ENCODE peak calls at places on chromosomes 4 and X, in five cellular contexts. One of them, this sample, is unnamed.

GRCh38 chr4:188086858-188087257 is 22.5 kb downstream of the TRIML2 start:
- DNase-seq in colonic mucosa: no peak
- DNase-seq in stimulated activated CD4-positive, alpha-beta T cell treated with anti-CD3 and anti-CD28 coated beads, Interleukin-15, amount 100 ng/mL, for 1 hour: no peak
- DNase-seq in kidney glomerular epithelial cell: no peak
- DNase-seq in pancreas: no peak
- DNase-seq in this sample: no peak

GRCh38 chr4:6873792-6874461 is 35.7 kb upstream of the TBC1D14 start:
- DNase-seq in colonic mucosa: peak
- DNase-seq in stimulated activated CD4-positive, alpha-beta T cell treated with anti-CD3 and anti-CD28 coated beads, Interleukin-15, amount 100 ng/mL, for 1 hour: peak
- DNase-seq in pancreas: peak
- DNase-seq in kidney glomerular epithelial cell: peak
- DNase-seq in this sample: peak

GRCh38 chrX:149286940-149287349 is 218.2 kb downstream of the IDS start:
- DNase-seq in kidney glomerular epithelial cell: no peak
- DNase-seq in pancreas: peak
- DNase-seq in colonic mucosa: peak
- DNase-seq in stimulated activated CD4-positive, alpha-beta T cell treated with anti-CD3 and anti-CD28 coated beads, Interleukin-15, amount 100 ng/mL, for 1 hour: peak
- DNase-seq in this sample: no peak

GRCh38 chr4:83009529-83009928 is 1.1 kb downstream of the LIN54 start:
- DNase-seq in pancreas: no peak
- DNase-seq in kidney glomerular epithelial cell: no peak
- DNase-seq in stimulated activated CD4-positive, alpha-beta T cell treated with anti-CD3 and anti-CD28 coated beads, Interleukin-15, amount 100 ng/mL, for 1 hour: no peak
- DNase-seq in colonic mucosa: no peak
- DNase-seq in this sample: no peak

GRCh38 chrX:13489451-13489850 is 80.0 kb upstream of the EGFL6 start:
- DNase-seq in pancreas: no peak
- DNase-seq in kidney glomerular epithelial cell: no peak
- DNase-seq in colonic mucosa: peak
- DNase-seq in stimulated activated CD4-positive, alpha-beta T cell treated with anti-CD3 and anti-CD28 coated beads, Interleukin-15, amount 100 ng/mL, for 1 hour: no peak
- DNase-seq in this sample: peak

GRCh38 chr4:187929024-187929423 is 66.5 kb upstream of the ZFP42 start:
- DNase-seq in stimulated activated CD4-positive, alpha-beta T cell treated with anti-CD3 and anti-CD28 coated beads, Interleukin-15, amount 100 ng/mL, for 1 hour: no peak
- DNase-seq in colonic mucosa: no peak
- DNase-seq in kidney glomerular epithelial cell: no peak
- DNase-seq in pancreas: no peak
- DNase-seq in this sample: no peak

GRCh38 chr4:55925235-55925634 is 23.5 kb upstream of the CEP135 start:
- DNase-seq in pancreas: no peak
- DNase-seq in stimulated activated CD4-positive, alpha-beta T cell treated with anti-CD3 and anti-CD28 coated beads, Interleukin-15, amount 100 ng/mL, for 1 hour: no peak
- DNase-seq in kidney glomerular epithelial cell: no peak
- DNase-seq in colonic mucosa: no peak
- DNase-seq in this sample: no peak

GRCh38 chr4:146053901-146054300 is 115.3 kb upstream of the ZNF827 start:
- DNase-seq in pancreas: no peak
- DNase-seq in colonic mucosa: no peak
- DNase-seq in stimulated activated CD4-positive, alpha-beta T cell treated with anti-CD3 and anti-CD28 coated beads, Interleukin-15, amount 100 ng/mL, for 1 hour: no peak
- DNase-seq in kidney glomerular epithelial cell: no peak
- DNase-seq in this sample: no peak

GRCh38 chr4:7322166-7322991 is 112.4 kb downstream of the PSAPL1 start:
- DNase-seq in stimulated activated CD4-positive, alpha-beta T cell treated with anti-CD3 and anti-CD28 coated beads, Interleukin-15, amount 100 ng/mL, for 1 hour: no peak
- DNase-seq in pancreas: peak
- DNase-seq in kidney glomerular epithelial cell: no peak
- DNase-seq in colonic mucosa: no peak
- DNase-seq in this sample: peak

GRCh38 chr4:147547314-147548056 is 66.6 kb downstream of the EDNRA start:
- DNase-seq in pancreas: no peak
- DNase-seq in colonic mucosa: no peak
- DNase-seq in stimulated activated CD4-positive, alpha-beta T cell treated with anti-CD3 and anti-CD28 coated beads, Interleukin-15, amount 100 ng/mL, for 1 hour: no peak
- DNase-seq in kidney glomerular epithelial cell: peak
- DNase-seq in this sample: no peak

GRCh38 chrX:139639253-139639652 is 68.7 kb downstream of the MCF2 start:
- DNase-seq in colonic mucosa: no peak
- DNase-seq in kidney glomerular epithelial cell: no peak
- DNase-seq in pancreas: no peak
- DNase-seq in stimulated activated CD4-positive, alpha-beta T cell treated with anti-CD3 and anti-CD28 coated beads, Interleukin-15, amount 100 ng/mL, for 1 hour: no peak
- DNase-seq in this sample: no peak

GRCh38 chr4:123840232-123840631 is 443.6 kb downstream of the SPRY1 start:
- DNase-seq in kidney glomerular epithelial cell: no peak
- DNase-seq in colonic mucosa: no peak
- DNase-seq in stimulated activated CD4-positive, alpha-beta T cell treated with anti-CD3 and anti-CD28 coated beads, Interleukin-15, amount 100 ng/mL, for 1 hour: no peak
- DNase-seq in pancreas: no peak
- DNase-seq in this sample: no peak

GRCh38 chr4:169029947-169030346 is 19.9 kb upstream of the CBR4 start:
- DNase-seq in colonic mucosa: no peak
- DNase-seq in stimulated activated CD4-positive, alpha-beta T cell treated with anti-CD3 and anti-CD28 coated beads, Interleukin-15, amount 100 ng/mL, for 1 hour: no peak
- DNase-seq in kidney glomerular epithelial cell: no peak
- DNase-seq in pancreas: no peak
- DNase-seq in this sample: no peak

GRCh38 chr4:156615066-156615514 is 356.5 kb downstream of the PDGFC start:
- DNase-seq in stimulated activated CD4-positive, alpha-beta T cell treated with anti-CD3 and anti-CD28 coated beads, Interleukin-15, amount 100 ng/mL, for 1 hour: no peak
- DNase-seq in kidney glomerular epithelial cell: peak
- DNase-seq in pancreas: no peak
- DNase-seq in colonic mucosa: no peak
- DNase-seq in this sample: no peak

GRCh38 chrX:11437642-11438379 is 144.6 kb downstream of the AMELX start:
- DNase-seq in stimulated activated CD4-positive, alpha-beta T cell treated with anti-CD3 and anti-CD28 coated beads, Interleukin-15, amount 100 ng/mL, for 1 hour: no peak
- DNase-seq in kidney glomerular epithelial cell: no peak
- DNase-seq in colonic mucosa: no peak
- DNase-seq in pancreas: no peak
- DNase-seq in this sample: peak

GRCh38 chr4:167883271-167883670 is 209.1 kb upstream of the ANXA10 start:
- DNase-seq in stimulated activated CD4-positive, alpha-beta T cell treated with anti-CD3 and anti-CD28 coated beads, Interleukin-15, amount 100 ng/mL, for 1 hour: no peak
- DNase-seq in pancreas: no peak
- DNase-seq in kidney glomerular epithelial cell: no peak
- DNase-seq in colonic mucosa: no peak
- DNase-seq in this sample: no peak

GRCh38 chr4:19051751-19052296 is 1030.3 kb upstream of the LCORL start:
- DNase-seq in stimulated activated CD4-positive, alpha-beta T cell treated with anti-CD3 and anti-CD28 coated beads, Interleukin-15, amount 100 ng/mL, for 1 hour: no peak
- DNase-seq in colonic mucosa: no peak
- DNase-seq in pancreas: no peak
- DNase-seq in kidney glomerular epithelial cell: no peak
- DNase-seq in this sample: no peak

GRCh38 chrX:124504106-124504983 is 158.0 kb downstream of the SH2D1A start:
- DNase-seq in colonic mucosa: no peak
- DNase-seq in stimulated activated CD4-positive, alpha-beta T cell treated with anti-CD3 and anti-CD28 coated beads, Interleukin-15, amount 100 ng/mL, for 1 hour: no peak
- DNase-seq in pancreas: no peak
- DNase-seq in kidney glomerular epithelial cell: no peak
- DNase-seq in this sample: no peak

GRCh38 chrX:57156397-57157049 is 19.3 kb upstream of the SPIN2A start:
- DNase-seq in kidney glomerular epithelial cell: no peak
- DNase-seq in pancreas: no peak
- DNase-seq in colonic mucosa: peak
- DNase-seq in stimulated activated CD4-positive, alpha-beta T cell treated with anti-CD3 and anti-CD28 coated beads, Interleukin-15, amount 100 ng/mL, for 1 hour: no peak
- DNase-seq in this sample: no peak

GRCh38 chrX:41970419-41970818 is 47.1 kb upstream of the CASK start:
- DNase-seq in pancreas: no peak
- DNase-seq in colonic mucosa: no peak
- DNase-seq in kidney glomerular epithelial cell: no peak
- DNase-seq in stimulated activated CD4-positive, alpha-beta T cell treated with anti-CD3 and anti-CD28 coated beads, Interleukin-15, amount 100 ng/mL, for 1 hour: no peak
- DNase-seq in this sample: no peak

GRCh38 chr4:139934786-139935330 is 219.1 kb downstream of the MAML3 start:
- DNase-seq in kidney glomerular epithelial cell: no peak
- DNase-seq in pancreas: no peak
- DNase-seq in colonic mucosa: no peak
- DNase-seq in stimulated activated CD4-positive, alpha-beta T cell treated with anti-CD3 and anti-CD28 coated beads, Interleukin-15, amount 100 ng/mL, for 1 hour: no peak
- DNase-seq in this sample: no peak

GRCh38 chr4:77104405-77105292 is 28.9 kb upstream of the CCNI start:
- DNase-seq in stimulated activated CD4-positive, alpha-beta T cell treated with anti-CD3 and anti-CD28 coated beads, Interleukin-15, amount 100 ng/mL, for 1 hour: no peak
- DNase-seq in kidney glomerular epithelial cell: no peak
- DNase-seq in pancreas: peak
- DNase-seq in colonic mucosa: peak
- DNase-seq in this sample: peak

GRCh38 chrX:118188977-118189376 is 72.4 kb upstream of the KLHL13 start:
- DNase-seq in colonic mucosa: no peak
- DNase-seq in kidney glomerular epithelial cell: no peak
- DNase-seq in pancreas: no peak
- DNase-seq in stimulated activated CD4-positive, alpha-beta T cell treated with anti-CD3 and anti-CD28 coated beads, Interleukin-15, amount 100 ng/mL, for 1 hour: no peak
- DNase-seq in this sample: no peak

GRCh38 chr4:82721819-82722423 is 76.7 kb downstream of the SCD5 start:
- DNase-seq in colonic mucosa: no peak
- DNase-seq in kidney glomerular epithelial cell: no peak
- DNase-seq in pancreas: no peak
- DNase-seq in stimulated activated CD4-positive, alpha-beta T cell treated with anti-CD3 and anti-CD28 coated beads, Interleukin-15, amount 100 ng/mL, for 1 hour: no peak
- DNase-seq in this sample: no peak

GRCh38 chr4:153252122-153252521 is 47.9 kb downstream of the TRIM2 start:
- DNase-seq in pancreas: no peak
- DNase-seq in stimulated activated CD4-positive, alpha-beta T cell treated with anti-CD3 and anti-CD28 coated beads, Interleukin-15, amount 100 ng/mL, for 1 hour: no peak
- DNase-seq in kidney glomerular epithelial cell: no peak
- DNase-seq in colonic mucosa: no peak
- DNase-seq in this sample: no peak

GRCh38 chr4:172850838-172851237 is 317.8 kb upstream of the GALNT7 start:
- DNase-seq in colonic mucosa: no peak
- DNase-seq in kidney glomerular epithelial cell: peak
- DNase-seq in stimulated activated CD4-positive, alpha-beta T cell treated with anti-CD3 and anti-CD28 coated beads, Interleukin-15, amount 100 ng/mL, for 1 hour: no peak
- DNase-seq in pancreas: no peak
- DNase-seq in this sample: no peak

This sample was measured in mucosa of descending colon.